ENCODE peak calls at places on chromosomes 16 and 17, in eight cellular contexts. B is anterior cingulate cortex; Z is A673; P is T-cell; A is stimulated activated CD4-positive, alpha-beta T cell treated with anti-CD3 and anti-CD28 coated beads, Interleukin-15, amount 100 ng/mL, for 1 hour; I is choroid plexus epithelial cell; R is activated naive CD4-positive, alpha-beta T cell treated with anti-CD3 and anti-CD28 coated beads for 36 hours; W is NT2/D1. E is an unnamed sample.

GRCh38 chr17:60372790-60373483 is 19.0 kb downstream of the USP32 start:
- DNase-seq in B (no peak), Z (no peak), P (no peak), A (no peak), I (peak), R (no peak), W (no peak), E (no peak)

GRCh38 chr17:76612977-76613851 is 27.6 kb upstream of the ST6GALNAC2 start:
- DNase-seq in B (no peak), Z (no peak), P (no peak), A (no peak), I (no peak), R (no peak), W (no peak), E (no peak)

GRCh38 chr16:58773870-58774269 is 39.8 kb upstream of the GOT2 start:
- DNase-seq in B (no peak), Z (no peak), P (no peak), A (no peak), I (no peak), R (no peak), W (no peak), E (no peak)

GRCh38 chr17:40452921-40453378 is 9.7 kb downstream of the IGFBP4 start:
- DNase-seq in B (no peak), Z (no peak), P (no peak), A (no peak), I (peak), R (no peak), W (no peak), E (no peak)

GRCh38 chr17:3993493-3994220 is 29.4 kb upstream of the ATP2A3 start:
- DNase-seq in B (no peak), Z (no peak), P (no peak), A (no peak), I (peak), R (no peak), W (no peak), E (no peak)

GRCh38 chr16:68270353-68270752 is 6.0 kb downstream of the SLC7A6 start:
- DNase-seq in B (no peak), Z (no peak), P (no peak), A (no peak), I (no peak), R (no peak), W (no peak), E (no peak)

GRCh38 chr17:50452627-50453300 is 15.9 kb downstream of the CHAD start:
- DNase-seq in B (no peak), Z (no peak), P (no peak), A (no peak), I (no peak), R (no peak), W (no peak), E (no peak)

GRCh38 chr16:61042736-61043135 is 993.5 kb downstream of the CDH8 start:
- DNase-seq in B (no peak), Z (peak), P (no peak), A (no peak), I (no peak), R (no peak), W (peak), E (no peak)

GRCh38 chr17:17701658-17702057 is 20.4 kb downstream of the RAI1 start:
- DNase-seq in B (no peak), Z (no peak), P (no peak), A (no peak), I (no peak), R (no peak), W (no peak), E (no peak)

GRCh38 chr17:81808778-81809555 is 5.0 kb downstream of the GCGR start:
- DNase-seq in B (no peak), Z (no peak), P (no peak), A (no peak), I (no peak), R (no peak), W (no peak), E (no peak)

GRCh38 chr16:58332997-58333700 is 38.3 kb upstream of the PRSS54 start:
- DNase-seq in B (no peak), Z (no peak), P (no peak), A (no peak), I (no peak), R (no peak), W (no peak), E (no peak)

GRCh38 chr17:47719411-47720152 is 13.5 kb upstream of the TBX21 start:
- DNase-seq in B (no peak), Z (no peak), P (no peak), A (no peak), I (peak), R (peak), W (no peak), E (no peak)

GRCh38 chr17:73399056-73399455 is 87.3 kb upstream of the CDC42EP4 start:
- DNase-seq in B (no peak), Z (no peak), P (no peak), A (no peak), I (no peak), R (no peak), W (no peak), E (no peak)

GRCh38 chr17:49836111-49837030 is 11.5 kb downstream of the TAC4 start:
- DNase-seq in B (no peak), Z (peak), P (no peak), A (no peak), I (peak), R (no peak), W (no peak), E (no peak)

GRCh38 chr17:34177642-34178041 is 77.4 kb upstream of the CCL2 start:
- DNase-seq in B (no peak), Z (no peak), P (no peak), A (no peak), I (peak), R (no peak), W (no peak), E (no peak)

GRCh38 chr17:83192161-83192788 is 112.9 kb downstream of the METRNL start:
- DNase-seq in B (no peak), Z (no peak), P (no peak), A (no peak), I (no peak), R (no peak), W (no peak), E (no peak)

GRCh38 chr16:31707743-31708335 is 165.8 kb upstream of the ZNF267 start:
- DNase-seq in B (no peak), Z (no peak), P (no peak), A (no peak), I (no peak), R (no peak), W (no peak), E (no peak)

GRCh38 chr17:30961213-30962188 is 9.3 kb upstream of the RNF135 start:
- DNase-seq in B (no peak), Z (no peak), P (no peak), A (no peak), I (no peak), R (peak), W (no peak), E (no peak)

GRCh38 chr17:39924691-39925055 is 2.7 kb downstream of the ORMDL3 start:
- DNase-seq in B (no peak), Z (no peak), P (no peak), A (no peak), I (no peak), R (no peak), W (no peak), E (no peak)

GRCh38 chr17:10198509-10199249 is at the start of gene GAS7:
- DNase-seq in B (no peak), Z (peak), P (peak), A (no peak), I (peak), R (peak), W (no peak), E (peak)

GRCh38 chr16:66551788-66552287 is 538 bp upstream of the CKLF start:
- DNase-seq in B (no peak), Z (no peak), P (no peak), A (no peak), I (no peak), R (no peak), W (no peak), E (no peak)

GRCh38 chr17:29180051-29180787 is at the start of gene MYO18A:
- DNase-seq in B (peak), Z (peak), P (peak), A (peak), I (peak), R (peak), W (peak), E (no peak)

GRCh38 chr16:81376880-81377279 is 62.1 kb downstream of the GAN start:
- DNase-seq in B (no peak), Z (no peak), P (no peak), A (no peak), I (peak), R (peak), W (no peak), E (no peak)

GRCh38 chr17:71114911-71115668 is 945.8 kb downstream of the KCNJ2 start:
- DNase-seq in B (no peak), Z (no peak), P (no peak), A (no peak), I (no peak), R (no peak), W (no peak), E (no peak)

GRCh38 chr16:1326380-1326779 is 7.1 kb upstream of the BAIAP3 start:
- DNase-seq in B (no peak), Z (no peak), P (no peak), A (no peak), I (no peak), R (no peak), W (no peak), E (no peak)

GRCh38 chr16:57949013-57949412 is 21.9 kb downstream of the CNGB1 start:
- DNase-seq in B (no peak), Z (no peak), P (no peak), A (no peak), I (peak), R (no peak), W (peak), E (no peak)

GRCh38 chr16:88478115-88478514 is 25.0 kb downstream of the ZFPM1 start:
- DNase-seq in B (no peak), Z (no peak), P (peak), A (no peak), I (no peak), R (peak), W (no peak), E (no peak)

GRCh38 chr17:78127888-78128615 is 503 bp downstream of the TMC6 start:
- DNase-seq in B (no peak), Z (no peak), P (no peak), A (no peak), I (no peak), R (peak), W (no peak), E (no peak)

GRCh38 chr16:85173981-85174751 is 61.9 kb upstream of the CIBAR2 start:
- DNase-seq in B (no peak), Z (peak), P (no peak), A (no peak), I (peak), R (no peak), W (no peak), E (no peak)

GRCh38 chr16:49838639-49839461 is 17.1 kb downstream of the ZNF423 start:
- DNase-seq in B (no peak), Z (peak), P (no peak), A (no peak), I (no peak), R (no peak), W (no peak), E (no peak)

GRCh38 chr16:6605490-6605889 is 727.2 kb upstream of the RBFOX1 start:
- DNase-seq in B (no peak), Z (no peak), P (no peak), A (no peak), I (no peak), R (no peak), W (no peak), E (no peak)

GRCh38 chr16:89138843-89139520 is 32.6 kb upstream of the CDH15 start:
- DNase-seq in B (no peak), Z (no peak), P (no peak), A (no peak), I (no peak), R (no peak), W (no peak), E (no peak)

GRCh38 chr17:44004761-44005526 is 522 bp downstream of the NAGS start:
- DNase-seq in B (no peak), Z (no peak), P (no peak), A (no peak), I (no peak), R (peak), W (no peak), E (no peak)

GRCh38 chr17:1995321-1996242 is 29.6 kb downstream of the RTN4RL1 start:
- DNase-seq in B (no peak), Z (no peak), P (no peak), A (no peak), I (no peak), R (no peak), W (no peak), E (no peak)

GRCh38 chr16:7512503-7512902 is 179.9 kb downstream of the RBFOX1 start:
- DNase-seq in B (no peak), Z (no peak), P (no peak), A (no peak), I (no peak), R (no peak), W (no peak), E (no peak)

GRCh38 chr16:30491744-30492308 is 19.3 kb downstream of the ITGAL start:
- DNase-seq in B (no peak), Z (peak), P (no peak), A (no peak), I (peak), R (peak), W (no peak), E (no peak)

GRCh38 chr16:66650707-66651473 is 45.7 kb downstream of the CMTM4 start:
- DNase-seq in B (peak), Z (peak), P (peak), A (peak), I (peak), R (peak), W (peak), E (peak)

GRCh38 chr16:77897038-77897437 is 108.7 kb downstream of the VAT1L start:
- DNase-seq in B (no peak), Z (no peak), P (no peak), A (no peak), I (peak), R (no peak), W (no peak), E (no peak)

E was measured in nucleus accumbens.